ENCODE peak calls at places on chromosome 18, in ten cellular contexts. One of them, this sample, is unnamed.

GRCh38 chr18:75114231-75114630 is 94.7 kb downstream of the PTGR3 start:
- DNase-seq in stomach: no peak
- DNase-seq in activated naive CD4-positive, alpha-beta T cell treated with anti-CD3 and anti-CD28 coated beads, Interleukin-2, amount 10 ng/mL, durations not matched to agents 7 days and 5 days: no peak
- DNase-seq in colonic mucosa: no peak
- DNase-seq in HL-60: no peak
- DNase-seq in GM10248: no peak
- DNase-seq in cardiac fibroblast: no peak
- DNase-seq in Panc1: no peak
- DNase-seq in amygdala: no peak
- DNase-seq in ACHN: no peak
- DNase-seq in this sample: no peak

GRCh38 chr18:31672628-31673027 is 11.8 kb downstream of the B4GALT6 start:
- DNase-seq in GM10248: no peak
- DNase-seq in Panc1: no peak
- DNase-seq in activated naive CD4-positive, alpha-beta T cell treated with anti-CD3 and anti-CD28 coated beads, Interleukin-2, amount 10 ng/mL, durations not matched to agents 7 days and 5 days: no peak
- DNase-seq in HL-60: no peak
- DNase-seq in stomach: no peak
- DNase-seq in colonic mucosa: no peak
- DNase-seq in cardiac fibroblast: peak; percentile 7
- DNase-seq in amygdala: no peak
- DNase-seq in ACHN: no peak
- DNase-seq in this sample: no peak

GRCh38 chr18:74546751-74547530 is 12.6 kb downstream of the CNDP1 start:
- DNase-seq in HL-60: no peak
- DNase-seq in activated naive CD4-positive, alpha-beta T cell treated with anti-CD3 and anti-CD28 coated beads, Interleukin-2, amount 10 ng/mL, durations not matched to agents 7 days and 5 days: no peak
- DNase-seq in colonic mucosa: peak; percentile 59
- DNase-seq in amygdala: no peak
- DNase-seq in GM10248: no peak
- DNase-seq in ACHN: no peak
- DNase-seq in cardiac fibroblast: peak; percentile 69
- DNase-seq in stomach: peak; percentile 44
- DNase-seq in Panc1: no peak
- DNase-seq in this sample: no peak

GRCh38 chr18:49127606-49128190 is 176.9 kb upstream of the SMAD7 start:
- DNase-seq in stomach: no peak
- DNase-seq in HL-60: peak; percentile 16
- DNase-seq in cardiac fibroblast: no peak
- DNase-seq in colonic mucosa: no peak
- DNase-seq in activated naive CD4-positive, alpha-beta T cell treated with anti-CD3 and anti-CD28 coated beads, Interleukin-2, amount 10 ng/mL, durations not matched to agents 7 days and 5 days: no peak
- DNase-seq in GM10248: no peak
- DNase-seq in ACHN: no peak
- DNase-seq in amygdala: no peak
- DNase-seq in Panc1: no peak
- DNase-seq in this sample: no peak

GRCh38 chr18:44453505-44453904 is 227.2 kb upstream of the SETBP1 start:
- DNase-seq in activated naive CD4-positive, alpha-beta T cell treated with anti-CD3 and anti-CD28 coated beads, Interleukin-2, amount 10 ng/mL, durations not matched to agents 7 days and 5 days: no peak
- DNase-seq in amygdala: no peak
- DNase-seq in ACHN: no peak
- DNase-seq in colonic mucosa: no peak
- DNase-seq in stomach: no peak
- DNase-seq in Panc1: no peak
- DNase-seq in GM10248: no peak
- DNase-seq in HL-60: no peak
- DNase-seq in cardiac fibroblast: no peak
- DNase-seq in this sample: no peak

GRCh38 chr18:26456070-26456491 is 92.3 kb downstream of the KCTD1 start:
- DNase-seq in amygdala: no peak
- DNase-seq in activated naive CD4-positive, alpha-beta T cell treated with anti-CD3 and anti-CD28 coated beads, Interleukin-2, amount 10 ng/mL, durations not matched to agents 7 days and 5 days: no peak
- DNase-seq in colonic mucosa: no peak
- DNase-seq in Panc1: no peak
- DNase-seq in ACHN: no peak
- DNase-seq in stomach: no peak
- DNase-seq in cardiac fibroblast: no peak
- DNase-seq in GM10248: no peak
- DNase-seq in HL-60: no peak
- DNase-seq in this sample: no peak

GRCh38 chr18:62088146-62088545 is 98.7 kb downstream of the PIGN start:
- DNase-seq in cardiac fibroblast: peak; percentile 29
- DNase-seq in stomach: no peak
- DNase-seq in ACHN: no peak
- DNase-seq in GM10248: no peak
- DNase-seq in activated naive CD4-positive, alpha-beta T cell treated with anti-CD3 and anti-CD28 coated beads, Interleukin-2, amount 10 ng/mL, durations not matched to agents 7 days and 5 days: no peak
- DNase-seq in HL-60: no peak
- DNase-seq in Panc1: no peak
- DNase-seq in colonic mucosa: no peak
- DNase-seq in amygdala: no peak
- DNase-seq in this sample: no peak

GRCh38 chr18:38759457-38759856 is 1193.9 kb upstream of the CELF4 start:
- DNase-seq in amygdala: no peak
- DNase-seq in HL-60: no peak
- DNase-seq in Panc1: no peak
- DNase-seq in stomach: no peak
- DNase-seq in cardiac fibroblast: no peak
- DNase-seq in activated naive CD4-positive, alpha-beta T cell treated with anti-CD3 and anti-CD28 coated beads, Interleukin-2, amount 10 ng/mL, durations not matched to agents 7 days and 5 days: no peak
- DNase-seq in colonic mucosa: no peak
- DNase-seq in GM10248: no peak
- DNase-seq in ACHN: no peak
- DNase-seq in this sample: no peak

GRCh38 chr18:62555135-62555534 is 32.3 kb downstream of the ZCCHC2 start:
- DNase-seq in activated naive CD4-positive, alpha-beta T cell treated with anti-CD3 and anti-CD28 coated beads, Interleukin-2, amount 10 ng/mL, durations not matched to agents 7 days and 5 days: no peak
- DNase-seq in colonic mucosa: no peak
- DNase-seq in HL-60: no peak
- DNase-seq in ACHN: no peak
- DNase-seq in GM10248: no peak
- DNase-seq in stomach: no peak
- DNase-seq in cardiac fibroblast: peak; percentile 1
- DNase-seq in Panc1: peak; percentile 25
- DNase-seq in amygdala: no peak
- DNase-seq in this sample: no peak

GRCh38 chr18:22684268-22684667 is 248.9 kb upstream of the RBBP8 start:
- DNase-seq in amygdala: no peak
- DNase-seq in stomach: no peak
- DNase-seq in cardiac fibroblast: no peak
- DNase-seq in HL-60: no peak
- DNase-seq in colonic mucosa: no peak
- DNase-seq in ACHN: no peak
- DNase-seq in GM10248: no peak
- DNase-seq in activated naive CD4-positive, alpha-beta T cell treated with anti-CD3 and anti-CD28 coated beads, Interleukin-2, amount 10 ng/mL, durations not matched to agents 7 days and 5 days: no peak
- DNase-seq in Panc1: no peak
- DNase-seq in this sample: no peak

GRCh38 chr18:14025306-14025940 is 106.8 kb downstream of the ZNF519 start:
- DNase-seq in amygdala: no peak
- DNase-seq in HL-60: no peak
- DNase-seq in activated naive CD4-positive, alpha-beta T cell treated with anti-CD3 and anti-CD28 coated beads, Interleukin-2, amount 10 ng/mL, durations not matched to agents 7 days and 5 days: no peak
- DNase-seq in stomach: no peak
- DNase-seq in colonic mucosa: peak; percentile 50
- DNase-seq in ACHN: no peak
- DNase-seq in cardiac fibroblast: no peak
- DNase-seq in GM10248: no peak
- DNase-seq in Panc1: no peak
- DNase-seq in this sample: no peak

GRCh38 chr18:67476585-67476984 is 39.9 kb downstream of the DSEL start:
- DNase-seq in GM10248: no peak
- DNase-seq in colonic mucosa: no peak
- DNase-seq in Panc1: no peak
- DNase-seq in ACHN: no peak
- DNase-seq in HL-60: no peak
- DNase-seq in cardiac fibroblast: peak; percentile 23
- DNase-seq in amygdala: no peak
- DNase-seq in stomach: no peak
- DNase-seq in activated naive CD4-positive, alpha-beta T cell treated with anti-CD3 and anti-CD28 coated beads, Interleukin-2, amount 10 ng/mL, durations not matched to agents 7 days and 5 days: no peak
- DNase-seq in this sample: no peak

GRCh38 chr18:5158171-5158570 is 38.9 kb downstream of the AKAIN1 start:
- DNase-seq in stomach: no peak
- DNase-seq in Panc1: no peak
- DNase-seq in activated naive CD4-positive, alpha-beta T cell treated with anti-CD3 and anti-CD28 coated beads, Interleukin-2, amount 10 ng/mL, durations not matched to agents 7 days and 5 days: no peak
- DNase-seq in ACHN: no peak
- DNase-seq in cardiac fibroblast: no peak
- DNase-seq in colonic mucosa: no peak
- DNase-seq in GM10248: no peak
- DNase-seq in HL-60: no peak
- DNase-seq in amygdala: no peak
- DNase-seq in this sample: no peak

GRCh38 chr18:25261768-25262167 is 90.2 kb downstream of the ZNF521 start:
- DNase-seq in activated naive CD4-positive, alpha-beta T cell treated with anti-CD3 and anti-CD28 coated beads, Interleukin-2, amount 10 ng/mL, durations not matched to agents 7 days and 5 days: no peak
- DNase-seq in stomach: no peak
- DNase-seq in colonic mucosa: no peak
- DNase-seq in ACHN: no peak
- DNase-seq in Panc1: no peak
- DNase-seq in cardiac fibroblast: no peak
- DNase-seq in amygdala: no peak
- DNase-seq in GM10248: no peak
- DNase-seq in HL-60: no peak
- DNase-seq in this sample: no peak

GRCh38 chr18:9419956-9420631 is 55.2 kb upstream of the RALBP1 start:
- DNase-seq in Panc1: no peak
- DNase-seq in activated naive CD4-positive, alpha-beta T cell treated with anti-CD3 and anti-CD28 coated beads, Interleukin-2, amount 10 ng/mL, durations not matched to agents 7 days and 5 days: no peak
- DNase-seq in cardiac fibroblast: no peak
- DNase-seq in ACHN: peak; percentile 64
- DNase-seq in HL-60: no peak
- DNase-seq in GM10248: no peak
- DNase-seq in stomach: no peak
- DNase-seq in colonic mucosa: no peak
- DNase-seq in amygdala: no peak
- DNase-seq in this sample: no peak

GRCh38 chr18:2900742-2901404 is 54.1 kb downstream of the EMILIN2 start:
- DNase-seq in stomach: no peak
- DNase-seq in activated naive CD4-positive, alpha-beta T cell treated with anti-CD3 and anti-CD28 coated beads, Interleukin-2, amount 10 ng/mL, durations not matched to agents 7 days and 5 days: no peak
- DNase-seq in colonic mucosa: no peak
- DNase-seq in HL-60: no peak
- DNase-seq in Panc1: no peak
- DNase-seq in ACHN: no peak
- DNase-seq in GM10248: no peak
- DNase-seq in cardiac fibroblast: no peak
- DNase-seq in amygdala: no peak
- DNase-seq in this sample: no peak

GRCh38 chr18:12851709-12852108 is 32.3 kb downstream of the PTPN2 start:
- DNase-seq in HL-60: no peak
- DNase-seq in cardiac fibroblast: no peak
- DNase-seq in colonic mucosa: no peak
- DNase-seq in Panc1: no peak
- DNase-seq in amygdala: no peak
- DNase-seq in stomach: no peak
- DNase-seq in activated naive CD4-positive, alpha-beta T cell treated with anti-CD3 and anti-CD28 coated beads, Interleukin-2, amount 10 ng/mL, durations not matched to agents 7 days and 5 days: no peak
- DNase-seq in GM10248: no peak
- DNase-seq in ACHN: no peak
- DNase-seq in this sample: no peak

GRCh38 chr18:76528477-76529432 is 33.7 kb upstream of the ZNF516 start:
- DNase-seq in colonic mucosa: peak; percentile 25
- DNase-seq in stomach: peak; percentile 46
- DNase-seq in GM10248: peak; percentile 44
- DNase-seq in Panc1: no peak
- DNase-seq in amygdala: no peak
- DNase-seq in HL-60: peak; percentile 86
- DNase-seq in ACHN: no peak
- DNase-seq in activated naive CD4-positive, alpha-beta T cell treated with anti-CD3 and anti-CD28 coated beads, Interleukin-2, amount 10 ng/mL, durations not matched to agents 7 days and 5 days: no peak
- DNase-seq in cardiac fibroblast: peak; percentile 61
- DNase-seq in this sample: no peak

GRCh38 chr18:77178559-77178958 is 46.0 kb upstream of the MBP start:
- DNase-seq in stomach: no peak
- DNase-seq in cardiac fibroblast: peak; percentile 33
- DNase-seq in amygdala: no peak
- DNase-seq in ACHN: no peak
- DNase-seq in activated naive CD4-positive, alpha-beta T cell treated with anti-CD3 and anti-CD28 coated beads, Interleukin-2, amount 10 ng/mL, durations not matched to agents 7 days and 5 days: no peak
- DNase-seq in HL-60: peak; percentile 46
- DNase-seq in GM10248: no peak
- DNase-seq in Panc1: no peak
- DNase-seq in colonic mucosa: no peak
- DNase-seq in this sample: no peak

GRCh38 chr18:9787716-9788115 is 79.6 kb downstream of the RAB31 start:
- DNase-seq in HL-60: no peak
- DNase-seq in activated naive CD4-positive, alpha-beta T cell treated with anti-CD3 and anti-CD28 coated beads, Interleukin-2, amount 10 ng/mL, durations not matched to agents 7 days and 5 days: no peak
- DNase-seq in Panc1: no peak
- DNase-seq in ACHN: no peak
- DNase-seq in stomach: no peak
- DNase-seq in amygdala: no peak
- DNase-seq in colonic mucosa: no peak
- DNase-seq in GM10248: no peak
- DNase-seq in cardiac fibroblast: peak; percentile 79
- DNase-seq in this sample: no peak

GRCh38 chr18:11676867-11677266 is 12.2 kb upstream of the GNAL start:
- DNase-seq in cardiac fibroblast: peak; percentile 13
- DNase-seq in amygdala: no peak
- DNase-seq in activated naive CD4-positive, alpha-beta T cell treated with anti-CD3 and anti-CD28 coated beads, Interleukin-2, amount 10 ng/mL, durations not matched to agents 7 days and 5 days: no peak
- DNase-seq in GM10248: no peak
- DNase-seq in Panc1: no peak
- DNase-seq in stomach: no peak
- DNase-seq in colonic mucosa: no peak
- DNase-seq in HL-60: no peak
- DNase-seq in ACHN: no peak
- DNase-seq in this sample: no peak

GRCh38 chr18:28637897-28638296 is 461.0 kb upstream of the CDH2 start:
- DNase-seq in cardiac fibroblast: peak; percentile 24
- DNase-seq in stomach: no peak
- DNase-seq in GM10248: no peak
- DNase-seq in amygdala: no peak
- DNase-seq in colonic mucosa: no peak
- DNase-seq in HL-60: no peak
- DNase-seq in Panc1: no peak
- DNase-seq in activated naive CD4-positive, alpha-beta T cell treated with anti-CD3 and anti-CD28 coated beads, Interleukin-2, amount 10 ng/mL, durations not matched to agents 7 days and 5 days: no peak
- DNase-seq in ACHN: no peak
- DNase-seq in this sample: no peak

GRCh38 chr18:72948439-72948838 is 80.7 kb upstream of the NETO1 start:
- DNase-seq in amygdala: no peak
- DNase-seq in colonic mucosa: no peak
- DNase-seq in ACHN: no peak
- DNase-seq in stomach: no peak
- DNase-seq in GM10248: no peak
- DNase-seq in cardiac fibroblast: no peak
- DNase-seq in HL-60: no peak
- DNase-seq in Panc1: no peak
- DNase-seq in activated naive CD4-positive, alpha-beta T cell treated with anti-CD3 and anti-CD28 coated beads, Interleukin-2, amount 10 ng/mL, durations not matched to agents 7 days and 5 days: no peak
- DNase-seq in this sample: no peak

GRCh38 chr18:32378705-32379104 is 92.0 kb downstream of the GAREM1 start:
- DNase-seq in cardiac fibroblast: peak; percentile 76
- DNase-seq in Panc1: no peak
- DNase-seq in GM10248: no peak
- DNase-seq in ACHN: no peak
- DNase-seq in activated naive CD4-positive, alpha-beta T cell treated with anti-CD3 and anti-CD28 coated beads, Interleukin-2, amount 10 ng/mL, durations not matched to agents 7 days and 5 days: no peak
- DNase-seq in amygdala: no peak
- DNase-seq in colonic mucosa: peak; percentile 40
- DNase-seq in HL-60: no peak
- DNase-seq in stomach: peak; percentile 75
- DNase-seq in this sample: no peak

GRCh38 chr18:8696749-8697211 is 8.6 kb upstream of the MTCL1 start:
- DNase-seq in colonic mucosa: peak; percentile 82
- DNase-seq in stomach: peak; percentile 85
- DNase-seq in cardiac fibroblast: peak; percentile 69
- DNase-seq in HL-60: peak; percentile 71
- DNase-seq in activated naive CD4-positive, alpha-beta T cell treated with anti-CD3 and anti-CD28 coated beads, Interleukin-2, amount 10 ng/mL, durations not matched to agents 7 days and 5 days: peak; percentile 77
- DNase-seq in Panc1: no peak
- DNase-seq in ACHN: peak; percentile 63
- DNase-seq in amygdala: peak; percentile 12
- DNase-seq in GM10248: peak; percentile 81
- DNase-seq in this sample: no peak

GRCh38 chr18:79485788-79486355 is 90.1 kb downstream of the NFATC1 start:
- DNase-seq in activated naive CD4-positive, alpha-beta T cell treated with anti-CD3 and anti-CD28 coated beads, Interleukin-2, amount 10 ng/mL, durations not matched to agents 7 days and 5 days: peak; percentile 17
- DNase-seq in colonic mucosa: no peak
- DNase-seq in HL-60: no peak
- DNase-seq in amygdala: no peak
- DNase-seq in Panc1: no peak
- DNase-seq in cardiac fibroblast: peak; percentile 88
- DNase-seq in GM10248: no peak
- DNase-seq in stomach: no peak
- DNase-seq in ACHN: no peak
- DNase-seq in this sample: no peak

GRCh38 chr18:58310517-58310916 is 266.5 kb downstream of the NEDD4L start:
- DNase-seq in HL-60: no peak
- DNase-seq in colonic mucosa: peak; percentile 89
- DNase-seq in GM10248: no peak
- DNase-seq in cardiac fibroblast: peak; percentile 15
- DNase-seq in Panc1: no peak
- DNase-seq in ACHN: no peak
- DNase-seq in stomach: peak; percentile 78
- DNase-seq in amygdala: no peak
- DNase-seq in activated naive CD4-positive, alpha-beta T cell treated with anti-CD3 and anti-CD28 coated beads, Interleukin-2, amount 10 ng/mL, durations not matched to agents 7 days and 5 days: peak; percentile 48
- DNase-seq in this sample: no peak

GRCh38 chr18:3665187-3665586 is 215.2 kb downstream of the TGIF1 start:
- DNase-seq in colonic mucosa: no peak
- DNase-seq in Panc1: no peak
- DNase-seq in cardiac fibroblast: no peak
- DNase-seq in ACHN: no peak
- DNase-seq in activated naive CD4-positive, alpha-beta T cell treated with anti-CD3 and anti-CD28 coated beads, Interleukin-2, amount 10 ng/mL, durations not matched to agents 7 days and 5 days: no peak
- DNase-seq in GM10248: no peak
- DNase-seq in HL-60: no peak
- DNase-seq in stomach: no peak
- DNase-seq in amygdala: no peak
- DNase-seq in this sample: no peak